ENCODE peak calls at places on chromosomes 2 and 18, in four cellular contexts. One of them, this sample, is unnamed.

GRCh38 chr2:216877085-216877484 is 17.2 kb upstream of the TNP1 start:
- DNase-seq in GM12878: no peak
- DNase-seq in HepG2: no peak
- DNase-seq in K562: no peak
- DNase-seq in this sample: no peak

GRCh38 chr18:26813043-26813442 is 52.5 kb downstream of the AQP4 start:
- DNase-seq in HepG2: peak; percentile 56
- DNase-seq in K562: no peak
- DNase-seq in GM12878: peak; percentile 16
- DNase-seq in this sample: peak; percentile 62

GRCh38 chr2:239809391-239809790 is 215.8 kb downstream of the NDUFA10 start:
- DNase-seq in GM12878: no peak
- DNase-seq in K562: no peak
- DNase-seq in HepG2: no peak
- DNase-seq in this sample: peak; percentile 6

GRCh38 chr2:237280235-237280634 is 133.7 kb downstream of the COL6A3 start:
- DNase-seq in GM12878: no peak
- DNase-seq in HepG2: no peak
- DNase-seq in K562: no peak
- DNase-seq in this sample: no peak

GRCh38 chr2:60534034-60534393 is 19.4 kb downstream of the BCL11A start:
- DNase-seq in HepG2: no peak
- DNase-seq in K562: no peak
- DNase-seq in GM12878: no peak
- DNase-seq in this sample: no peak

GRCh38 chr18:46563317-46563716 is 93.7 kb downstream of the LOXHD1 start:
- DNase-seq in K562: no peak
- DNase-seq in GM12878: no peak
- DNase-seq in HepG2: no peak
- DNase-seq in this sample: peak; percentile 32

GRCh38 chr18:50734886-50735285 is 84.9 kb downstream of the MRO start:
- DNase-seq in HepG2: no peak
- DNase-seq in GM12878: no peak
- DNase-seq in K562: no peak
- DNase-seq in this sample: no peak

GRCh38 chr2:170235860-170236638 is 58.1 kb downstream of the MYO3B start:
- DNase-seq in K562: peak; percentile 84
- DNase-seq in GM12878: no peak
- DNase-seq in HepG2: peak; percentile 54
- DNase-seq in this sample: peak; percentile 36

GRCh38 chr2:210315015-210315807 is at the start of gene MYL1:
- DNase-seq in GM12878: no peak
- DNase-seq in HepG2: no peak
- DNase-seq in K562: no peak
- DNase-seq in this sample: no peak

GRCh38 chr2:233531880-233532458 is 34.6 kb downstream of the USP40 start:
- DNase-seq in GM12878: no peak
- DNase-seq in K562: no peak
- DNase-seq in HepG2: no peak
- DNase-seq in this sample: peak; percentile 13

GRCh38 chr2:28415010-28415409 is 22.4 kb downstream of the FOSL2 start:
- DNase-seq in HepG2: no peak
- DNase-seq in K562: no peak
- DNase-seq in GM12878: no peak
- DNase-seq in this sample: no peak

GRCh38 chr2:141417246-141417797 is 713.5 kb downstream of the LRP1B start:
- DNase-seq in K562: no peak
- DNase-seq in HepG2: no peak
- DNase-seq in GM12878: no peak
- DNase-seq in this sample: no peak

GRCh38 chr2:43853141-43854081 is 14.6 kb downstream of the ABCG8 start:
- DNase-seq in K562: peak; percentile 4
- DNase-seq in HepG2: no peak
- DNase-seq in GM12878: no peak
- DNase-seq in this sample: no peak

GRCh38 chr2:7497223-7497622 is 580.0 kb downstream of the RNF144A start:
- DNase-seq in K562: no peak
- DNase-seq in GM12878: no peak
- DNase-seq in HepG2: no peak
- DNase-seq in this sample: no peak

GRCh38 chr18:52451252-52451651 is 111.3 kb downstream of the DCC start:
- DNase-seq in HepG2: no peak
- DNase-seq in GM12878: no peak
- DNase-seq in K562: no peak
- DNase-seq in this sample: no peak

GRCh38 chr2:54658548-54659207 is 64.8 kb upstream of the EML6 start:
- DNase-seq in K562: no peak
- DNase-seq in HepG2: no peak
- DNase-seq in GM12878: no peak
- DNase-seq in this sample: no peak

GRCh38 chr2:240812721-240813120 is 7.3 kb downstream of the KIF1A start:
- DNase-seq in GM12878: no peak
- DNase-seq in K562: no peak
- DNase-seq in HepG2: no peak
- DNase-seq in this sample: no peak

GRCh38 chr18:32974421-32975165 is 201.8 kb upstream of the KLHL14 start:
- DNase-seq in K562: no peak
- DNase-seq in GM12878: no peak
- DNase-seq in HepG2: no peak
- DNase-seq in this sample: no peak

GRCh38 chr2:30662268-30663131 is 144.7 kb downstream of the CAPN13 start:
- DNase-seq in K562: no peak
- DNase-seq in GM12878: no peak
- DNase-seq in HepG2: no peak
- DNase-seq in this sample: no peak

GRCh38 chr18:8605974-8606373 is 3.3 kb upstream of the RAB12 start:
- DNase-seq in HepG2: no peak
- DNase-seq in K562: no peak
- DNase-seq in GM12878: peak; percentile 40
- DNase-seq in this sample: no peak

GRCh38 chr2:239673641-239674040 is 272.8 kb upstream of the HDAC4 start:
- DNase-seq in GM12878: no peak
- DNase-seq in K562: no peak
- DNase-seq in HepG2: no peak
- DNase-seq in this sample: no peak

GRCh38 chr2:9897331-9897737 is 54.1 kb downstream of the TAF1B start:
- DNase-seq in HepG2: no peak
- DNase-seq in GM12878: peak; percentile 19
- DNase-seq in K562: no peak
- DNase-seq in this sample: no peak

GRCh38 chr2:134628453-134628852 is 90.3 kb downstream of the TMEM163 start:
- DNase-seq in K562: no peak
- DNase-seq in GM12878: no peak
- DNase-seq in HepG2: no peak
- DNase-seq in this sample: no peak

GRCh38 chr2:10954856-10955818 is 43.4 kb downstream of the KCNF1 start:
- DNase-seq in HepG2: no peak
- DNase-seq in GM12878: no peak
- DNase-seq in K562: no peak
- DNase-seq in this sample: no peak

GRCh38 chr2:237860273-237860935 is 981 bp downstream of the RAMP1 start:
- DNase-seq in GM12878: no peak
- DNase-seq in HepG2: no peak
- DNase-seq in K562: no peak
- DNase-seq in this sample: no peak

GRCh38 chr2:99028558-99028957 is 92.5 kb upstream of the CRACDL start:
- DNase-seq in HepG2: no peak
- DNase-seq in GM12878: no peak
- DNase-seq in K562: no peak
- DNase-seq in this sample: no peak

GRCh38 chr2:99031991-99032390 is 96.0 kb upstream of the CRACDL start:
- DNase-seq in GM12878: no peak
- DNase-seq in HepG2: no peak
- DNase-seq in K562: no peak
- DNase-seq in this sample: no peak

GRCh38 chr2:99035920-99036319 is 99.9 kb upstream of the CRACDL start:
- DNase-seq in GM12878: no peak
- DNase-seq in K562: no peak
- DNase-seq in HepG2: no peak
- DNase-seq in this sample: no peak

GRCh38 chr2:99031481-99031880 is 95.5 kb upstream of the CRACDL start:
- DNase-seq in GM12878: no peak
- DNase-seq in HepG2: no peak
- DNase-seq in K562: no peak
- DNase-seq in this sample: peak; percentile 39

GRCh38 chr2:99032786-99033185 is 96.8 kb upstream of the CRACDL start:
- DNase-seq in K562: no peak
- DNase-seq in GM12878: no peak
- DNase-seq in HepG2: no peak
- DNase-seq in this sample: no peak
- TF ChIP-seq TCF7 in K562: no peak
- TF ChIP-seq TCF7 in GM12878: no peak
- TF ChIP-seq TCF7 in HepG2: no peak
- TF ChIP-seq TCF7 in this sample: no peak

GRCh38 chr18:58140366-58141325 is 96.6 kb downstream of the NEDD4L start:
- DNase-seq in K562: no peak
- DNase-seq in GM12878: no peak
- DNase-seq in HepG2: peak; percentile 39
- DNase-seq in this sample: no peak
- TF ChIP-seq ATF3 in K562: no peak
- TF ChIP-seq ATF3 in GM12878: no peak
- TF ChIP-seq ATF3 in HepG2: no peak
- TF ChIP-seq ATF3 in this sample: no peak

DNA sequence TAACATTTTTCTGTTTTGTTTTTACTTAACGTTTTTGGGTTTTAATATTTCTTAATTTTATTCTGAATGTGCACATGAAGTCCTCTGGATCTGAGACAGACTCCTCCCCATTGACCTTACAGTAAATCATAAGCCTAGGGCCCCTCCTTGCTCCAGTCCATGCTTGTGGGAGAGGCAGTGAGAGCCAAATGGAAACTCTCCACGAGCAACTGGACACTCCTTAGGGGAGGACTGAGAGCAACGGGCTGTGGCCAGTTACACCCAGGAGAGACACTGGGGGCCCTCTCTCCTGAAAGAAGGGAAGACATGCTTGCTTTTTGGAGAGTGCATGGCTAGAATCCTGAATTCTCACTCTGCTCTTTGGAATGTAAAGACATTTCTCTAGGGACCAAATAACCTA is 48.9 kb upstream of the BIN1 start:
- DNase-seq in GM12878: no peak
- DNase-seq in K562: no peak
- DNase-seq in HepG2: no peak
- DNase-seq in this sample: no peak
- TF ChIP-seq TCF7 in GM12878: no peak
- TF ChIP-seq TCF7 in K562: no peak
- TF ChIP-seq TCF7 in HepG2: no peak
- TF ChIP-seq TCF7 in this sample: no peak

GRCh38 chr18:58438984-58439311 is 189.9 kb downstream of the ALPK2 start:
- DNase-seq in GM12878: no peak
- DNase-seq in HepG2: no peak
- DNase-seq in K562: no peak
- DNase-seq in this sample: no peak
- TF ChIP-seq ATF3 in GM12878: no peak
- TF ChIP-seq ATF3 in HepG2: no peak
- TF ChIP-seq ATF3 in K562: no peak
- TF ChIP-seq ATF3 in this sample: no peak

GRCh38 chr18:72460210-72460680 is 83.9 kb downstream of the CBLN2 start:
- DNase-seq in GM12878: no peak
- DNase-seq in HepG2: no peak
- DNase-seq in K562: no peak
- DNase-seq in this sample: no peak
- TF ChIP-seq TCF7 in GM12878: no peak
- TF ChIP-seq TCF7 in HepG2: no peak
- TF ChIP-seq TCF7 in K562: no peak
- TF ChIP-seq TCF7 in this sample: no peak

GRCh38 chr2:56288863-56289580 is 105.2 kb downstream of the CCDC85A start:
- DNase-seq in HepG2: no peak
- DNase-seq in K562: no peak
- DNase-seq in GM12878: no peak
- DNase-seq in this sample: no peak
- TF ChIP-seq ATF3 in HepG2: no peak
- TF ChIP-seq ATF3 in K562: no peak
- TF ChIP-seq ATF3 in GM12878: no peak
- TF ChIP-seq ATF3 in this sample: no peak

This sample was measured in WTC11.